ENCODE peak calls at places on chromosomes 1 and 21, in nine cellular contexts. One of them, this sample, is unnamed.

GRCh38 chr1:204974326-204974725 is 68.7 kb upstream of the CNTN2 start:
- DNase-seq in mesendoderm: peak; percentile 33
- DNase-seq in left ventricle myocardium inferior: no peak
- DNase-seq in astrocyte of the cerebellum: no peak
- DNase-seq in epithelial cell of esophagus: no peak
- DNase-seq in CD4-positive, CD25-positive, alpha-beta regulatory T cell: no peak
- DNase-seq in AG10803: no peak
- DNase-seq in left lung: no peak
- DNase-seq in prostate gland: no peak
- DNase-seq in this sample: no peak

GRCh38 chr1:1434131-1434811 is 1.2 kb upstream of the VWA1 start:
- DNase-seq in mesendoderm: peak; percentile 91
- DNase-seq in left ventricle myocardium inferior: peak; percentile 75
- DNase-seq in astrocyte of the cerebellum: peak; percentile 28
- DNase-seq in epithelial cell of esophagus: no peak
- DNase-seq in CD4-positive, CD25-positive, alpha-beta regulatory T cell: no peak
- DNase-seq in AG10803: no peak
- DNase-seq in left lung: peak; percentile 87
- DNase-seq in prostate gland: peak; percentile 67
- DNase-seq in this sample: no peak

GRCh38 chr1:22930235-22930912 is 42.3 kb downstream of the LACTBL1 start:
- DNase-seq in mesendoderm: peak; percentile 77
- DNase-seq in left ventricle myocardium inferior: peak; percentile 47
- DNase-seq in astrocyte of the cerebellum: no peak
- DNase-seq in epithelial cell of esophagus: peak; percentile 41
- DNase-seq in CD4-positive, CD25-positive, alpha-beta regulatory T cell: no peak
- DNase-seq in AG10803: peak; percentile 17
- DNase-seq in left lung: no peak
- DNase-seq in prostate gland: no peak
- DNase-seq in this sample: peak; percentile 6

GRCh38 chr1:58584082-58584895 is 7.2 kb upstream of the TACSTD2 start:
- DNase-seq in mesendoderm: peak; percentile 90
- DNase-seq in left ventricle myocardium inferior: no peak
- DNase-seq in astrocyte of the cerebellum: peak; percentile 94
- DNase-seq in epithelial cell of esophagus: peak; percentile 98
- DNase-seq in CD4-positive, CD25-positive, alpha-beta regulatory T cell: no peak
- DNase-seq in AG10803: peak; percentile 97
- DNase-seq in left lung: peak; percentile 85
- DNase-seq in prostate gland: peak; percentile 73
- DNase-seq in this sample: no peak

GRCh38 chr1:17012775-17013501 is 1.2 kb upstream of the ATP13A2 start:
- DNase-seq in mesendoderm: peak; percentile 39
- DNase-seq in left ventricle myocardium inferior: no peak
- DNase-seq in astrocyte of the cerebellum: peak; percentile 37
- DNase-seq in epithelial cell of esophagus: no peak
- DNase-seq in CD4-positive, CD25-positive, alpha-beta regulatory T cell: no peak
- DNase-seq in AG10803: peak; percentile 80
- DNase-seq in left lung: no peak
- DNase-seq in prostate gland: no peak
- DNase-seq in this sample: no peak

GRCh38 chr21:36092676-36093075 is 22.9 kb downstream of the CBR1 start:
- DNase-seq in mesendoderm: no peak
- DNase-seq in left ventricle myocardium inferior: no peak
- DNase-seq in astrocyte of the cerebellum: no peak
- DNase-seq in epithelial cell of esophagus: no peak
- DNase-seq in CD4-positive, CD25-positive, alpha-beta regulatory T cell: no peak
- DNase-seq in AG10803: no peak
- DNase-seq in left lung: no peak
- DNase-seq in prostate gland: no peak
- DNase-seq in this sample: no peak

GRCh38 chr1:70143052-70143659 is 62.2 kb downstream of the LRRC40 start:
- DNase-seq in mesendoderm: peak; percentile 19
- DNase-seq in left ventricle myocardium inferior: no peak
- DNase-seq in astrocyte of the cerebellum: peak; percentile 26
- DNase-seq in epithelial cell of esophagus: no peak
- DNase-seq in CD4-positive, CD25-positive, alpha-beta regulatory T cell: no peak
- DNase-seq in AG10803: peak; percentile 71
- DNase-seq in left lung: no peak
- DNase-seq in prostate gland: no peak
- DNase-seq in this sample: no peak

GRCh38 chr21:35438643-35439404 is 389.7 kb upstream of the RUNX1 start:
- DNase-seq in mesendoderm: peak; percentile 85
- DNase-seq in left ventricle myocardium inferior: no peak
- DNase-seq in astrocyte of the cerebellum: no peak
- DNase-seq in epithelial cell of esophagus: peak; percentile 57
- DNase-seq in CD4-positive, CD25-positive, alpha-beta regulatory T cell: no peak
- DNase-seq in AG10803: no peak
- DNase-seq in left lung: no peak
- DNase-seq in prostate gland: no peak
- DNase-seq in this sample: no peak

GRCh38 chr1:200029035-200029623 is 1.6 kb downstream of the NR5A2 start:
- DNase-seq in mesendoderm: peak; percentile 47
- DNase-seq in left ventricle myocardium inferior: no peak
- DNase-seq in astrocyte of the cerebellum: no peak
- DNase-seq in epithelial cell of esophagus: peak; percentile 62
- DNase-seq in CD4-positive, CD25-positive, alpha-beta regulatory T cell: no peak
- DNase-seq in AG10803: no peak
- DNase-seq in left lung: peak; percentile 83
- DNase-seq in prostate gland: peak; percentile 32
- DNase-seq in this sample: no peak

GRCh38 chr1:192610114-192610958 is 25.6 kb upstream of the RGS13 start:
- DNase-seq in mesendoderm: no peak
- DNase-seq in left ventricle myocardium inferior: no peak
- DNase-seq in astrocyte of the cerebellum: peak; percentile 19
- DNase-seq in epithelial cell of esophagus: peak; percentile 40
- DNase-seq in CD4-positive, CD25-positive, alpha-beta regulatory T cell: peak; percentile 33
- DNase-seq in AG10803: peak; percentile 37
- DNase-seq in left lung: no peak
- DNase-seq in prostate gland: no peak
- DNase-seq in this sample: peak; percentile 8

GRCh38 chr1:66292944-66293343 is 241.0 kb upstream of the SGIP1 start:
- DNase-seq in mesendoderm: no peak
- DNase-seq in left ventricle myocardium inferior: no peak
- DNase-seq in astrocyte of the cerebellum: no peak
- DNase-seq in epithelial cell of esophagus: no peak
- DNase-seq in CD4-positive, CD25-positive, alpha-beta regulatory T cell: no peak
- DNase-seq in AG10803: no peak
- DNase-seq in left lung: no peak
- DNase-seq in prostate gland: no peak
- DNase-seq in this sample: no peak

GRCh38 chr1:52748119-52748518 is 21.9 kb downstream of the ZYG11B start:
- DNase-seq in mesendoderm: no peak
- DNase-seq in left ventricle myocardium inferior: no peak
- DNase-seq in astrocyte of the cerebellum: no peak
- DNase-seq in epithelial cell of esophagus: no peak
- DNase-seq in CD4-positive, CD25-positive, alpha-beta regulatory T cell: no peak
- DNase-seq in AG10803: no peak
- DNase-seq in left lung: no peak
- DNase-seq in prostate gland: no peak
- DNase-seq in this sample: no peak

GRCh38 chr1:162373541-162374375 is 2.9 kb downstream of the SPATA46 start:
- DNase-seq in mesendoderm: no peak
- DNase-seq in left ventricle myocardium inferior: no peak
- DNase-seq in astrocyte of the cerebellum: peak; percentile 38
- DNase-seq in epithelial cell of esophagus: no peak
- DNase-seq in CD4-positive, CD25-positive, alpha-beta regulatory T cell: no peak
- DNase-seq in AG10803: peak; percentile 8
- DNase-seq in left lung: no peak
- DNase-seq in prostate gland: no peak
- DNase-seq in this sample: no peak

GRCh38 chr21:31543191-31543590 is 116.3 kb upstream of the SOD1 start:
- DNase-seq in mesendoderm: no peak
- DNase-seq in left ventricle myocardium inferior: no peak
- DNase-seq in astrocyte of the cerebellum: peak; percentile 92
- DNase-seq in epithelial cell of esophagus: peak; percentile 25
- DNase-seq in CD4-positive, CD25-positive, alpha-beta regulatory T cell: no peak
- DNase-seq in AG10803: no peak
- DNase-seq in left lung: no peak
- DNase-seq in prostate gland: peak; percentile 30
- DNase-seq in this sample: no peak

GRCh38 chr1:147534386-147534785 is 6.9 kb upstream of the BCL9 start:
- DNase-seq in mesendoderm: peak; percentile 44
- DNase-seq in left ventricle myocardium inferior: no peak
- DNase-seq in astrocyte of the cerebellum: no peak
- DNase-seq in epithelial cell of esophagus: no peak
- DNase-seq in CD4-positive, CD25-positive, alpha-beta regulatory T cell: no peak
- DNase-seq in AG10803: peak; percentile 3
- DNase-seq in left lung: no peak
- DNase-seq in prostate gland: no peak
- DNase-seq in this sample: no peak

GRCh38 chr1:19798486-19799232 is 1.1 kb downstream of the TMCO4 start:
- DNase-seq in mesendoderm: no peak
- DNase-seq in left ventricle myocardium inferior: no peak
- DNase-seq in astrocyte of the cerebellum: no peak
- DNase-seq in epithelial cell of esophagus: no peak
- DNase-seq in CD4-positive, CD25-positive, alpha-beta regulatory T cell: no peak
- DNase-seq in AG10803: no peak
- DNase-seq in left lung: no peak
- DNase-seq in prostate gland: no peak
- DNase-seq in this sample: no peak
- H3K4me3 ChIP-seq in mesendoderm: no peak overlapping the region
- H3K4me3 ChIP-seq in left ventricle myocardium inferior: peak overlapping the region; percentile 86
- H3K4me3 ChIP-seq in astrocyte of the cerebellum: peak overlapping the region; percentile 43
- H3K4me3 ChIP-seq in epithelial cell of esophagus: no peak overlapping the region
- H3K4me3 ChIP-seq in CD4-positive, CD25-positive, alpha-beta regulatory T cell: peak overlapping the region; percentile 41
- H3K4me3 ChIP-seq in AG10803: peak overlapping the region; percentile 60
- H3K4me3 ChIP-seq in left lung: peak overlapping the region; percentile 65
- H3K4me3 ChIP-seq in prostate gland: peak overlapping the region; percentile 65
- H3K4me3 ChIP-seq in this sample: no peak overlapping the region

DNA sequence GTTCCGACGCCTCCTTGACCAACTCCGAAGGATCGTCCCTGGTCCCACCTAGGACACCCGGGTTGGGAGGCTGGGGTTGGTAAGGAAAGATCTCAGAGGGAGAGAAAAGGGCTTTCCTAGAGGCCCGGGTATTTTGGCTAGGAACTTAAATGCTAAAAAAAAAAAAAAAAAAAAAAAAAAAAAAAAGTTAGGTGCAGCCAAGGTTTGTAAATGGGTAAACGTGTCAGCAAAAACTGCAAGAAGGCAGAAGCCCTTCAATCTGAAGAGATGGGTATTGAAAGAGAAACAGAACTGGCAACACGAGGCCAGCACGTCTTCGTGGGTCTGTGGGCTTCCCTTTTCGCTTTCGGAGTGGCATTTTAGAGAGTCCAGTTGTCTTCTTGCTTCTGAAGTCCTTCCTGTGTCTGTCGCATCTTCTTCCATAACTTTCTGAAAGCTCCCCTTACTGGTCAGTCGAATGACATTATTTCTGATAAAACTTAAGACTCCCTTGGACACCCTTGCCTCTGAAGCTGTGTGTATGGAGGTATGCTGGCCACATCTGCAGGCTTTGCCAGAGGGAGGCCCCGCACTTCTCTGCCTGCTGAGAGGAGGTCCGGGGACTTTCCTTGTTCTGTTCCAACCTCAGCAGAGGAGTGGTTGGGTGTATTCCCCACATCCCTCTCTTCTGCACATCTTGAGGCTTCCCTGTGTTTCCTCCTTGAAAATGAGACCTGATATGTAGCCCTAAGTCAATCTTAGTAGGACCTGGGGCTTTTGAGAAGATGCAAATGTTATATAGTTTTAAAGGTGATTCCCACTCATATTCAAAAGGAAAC is 745 bp downstream of the RCSD1 start:
- DNase-seq in mesendoderm: no peak
- DNase-seq in left ventricle myocardium inferior: no peak
- DNase-seq in astrocyte of the cerebellum: no peak
- DNase-seq in epithelial cell of esophagus: no peak
- DNase-seq in CD4-positive, CD25-positive, alpha-beta regulatory T cell: peak; percentile 63
- DNase-seq in AG10803: no peak
- DNase-seq in left lung: no peak
- DNase-seq in prostate gland: no peak
- DNase-seq in this sample: no peak
- H3K4me3 ChIP-seq in mesendoderm: peak overlapping the region; percentile 52
- H3K4me3 ChIP-seq in left ventricle myocardium inferior: peak overlapping the region; percentile 88
- H3K4me3 ChIP-seq in astrocyte of the cerebellum: peak overlapping the region; percentile 44
- H3K4me3 ChIP-seq in epithelial cell of esophagus: peak overlapping the region; percentile 42
- H3K4me3 ChIP-seq in CD4-positive, CD25-positive, alpha-beta regulatory T cell: peak overlapping the region; percentile 99
- H3K4me3 ChIP-seq in AG10803: peak overlapping the region; percentile 52
- H3K4me3 ChIP-seq in left lung: peak overlapping the region; percentile 46
- H3K4me3 ChIP-seq in prostate gland: peak overlapping the region; percentile 37
- H3K4me3 ChIP-seq in this sample: peak overlapping the region; percentile 95

DNA sequence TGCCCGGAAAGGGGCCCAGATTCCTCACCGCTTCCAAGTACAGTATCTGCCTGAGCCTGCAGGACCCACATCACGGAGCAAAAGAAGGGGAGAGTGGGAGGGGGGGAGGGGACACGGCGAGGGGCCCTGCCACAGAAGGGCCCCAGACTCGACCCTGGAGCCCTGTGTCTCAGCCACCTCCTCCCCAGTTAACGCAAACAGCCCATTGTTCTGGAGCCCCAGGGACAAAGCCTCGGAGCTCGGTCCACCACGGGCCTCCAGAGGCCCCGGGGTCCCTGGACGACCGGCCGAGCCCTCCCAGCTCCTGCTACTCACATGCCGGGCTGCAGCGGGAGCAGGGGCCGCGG is 512 bp downstream of the MEGF6 start:
- DNase-seq in mesendoderm: peak; percentile 46
- DNase-seq in left ventricle myocardium inferior: no peak
- DNase-seq in astrocyte of the cerebellum: no peak
- DNase-seq in epithelial cell of esophagus: no peak
- DNase-seq in CD4-positive, CD25-positive, alpha-beta regulatory T cell: no peak
- DNase-seq in AG10803: no peak
- DNase-seq in left lung: no peak
- DNase-seq in prostate gland: no peak
- DNase-seq in this sample: no peak
- H3K4me3 ChIP-seq in mesendoderm: peak overlapping the region; percentile 47
- H3K4me3 ChIP-seq in left ventricle myocardium inferior: peak overlapping the region; percentile 60
- H3K4me3 ChIP-seq in astrocyte of the cerebellum: peak overlapping the region; percentile 33
- H3K4me3 ChIP-seq in epithelial cell of esophagus: no peak overlapping the region
- H3K4me3 ChIP-seq in CD4-positive, CD25-positive, alpha-beta regulatory T cell: no peak overlapping the region
- H3K4me3 ChIP-seq in AG10803: no peak overlapping the region
- H3K4me3 ChIP-seq in left lung: peak overlapping the region; percentile 50
- H3K4me3 ChIP-seq in prostate gland: peak overlapping the region; percentile 35
- H3K4me3 ChIP-seq in this sample: peak overlapping the region; percentile 39

DNA sequence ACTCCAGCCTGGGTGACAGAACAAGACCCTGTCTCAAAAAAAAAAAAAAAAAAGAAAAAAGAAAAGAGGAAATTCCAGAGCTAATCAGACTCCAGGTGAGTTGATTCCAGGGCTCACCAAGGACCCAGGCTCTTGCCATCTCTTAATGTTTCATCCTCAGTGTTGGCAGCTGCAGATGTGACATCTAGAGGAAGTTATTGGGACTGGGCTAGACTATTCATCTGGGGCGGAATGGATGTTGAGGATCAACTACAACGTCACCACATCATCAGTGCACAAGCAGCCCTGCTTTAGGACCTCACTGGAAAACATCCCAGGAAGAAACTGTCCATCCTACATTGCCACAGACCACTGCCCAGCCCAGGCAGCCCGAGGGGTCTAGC is 28.6 kb upstream of the PARP1 start:
- DNase-seq in mesendoderm: no peak
- DNase-seq in left ventricle myocardium inferior: no peak
- DNase-seq in astrocyte of the cerebellum: no peak
- DNase-seq in epithelial cell of esophagus: no peak
- DNase-seq in CD4-positive, CD25-positive, alpha-beta regulatory T cell: no peak
- DNase-seq in AG10803: no peak
- DNase-seq in left lung: no peak
- DNase-seq in prostate gland: no peak
- DNase-seq in this sample: no peak
- H3K4me3 ChIP-seq in mesendoderm: no peak overlapping the region
- H3K4me3 ChIP-seq in left ventricle myocardium inferior: no peak overlapping the region
- H3K4me3 ChIP-seq in astrocyte of the cerebellum: no peak overlapping the region
- H3K4me3 ChIP-seq in epithelial cell of esophagus: no peak overlapping the region
- H3K4me3 ChIP-seq in CD4-positive, CD25-positive, alpha-beta regulatory T cell: no peak overlapping the region
- H3K4me3 ChIP-seq in AG10803: no peak overlapping the region
- H3K4me3 ChIP-seq in left lung: no peak overlapping the region
- H3K4me3 ChIP-seq in prostate gland: no peak overlapping the region
- H3K4me3 ChIP-seq in this sample: no peak overlapping the region

This sample was measured in Jurkat, Clone E6-1.